ENCODE peak calls at places on chromosome 3, in six cellular contexts. T is effector memory CD8-positive, alpha-beta T cell; O is fibroblast of the aortic adventitia; I is kidney glomerular epithelial cell; W is germinal center; J is CD8-positive, alpha-beta memory T cell. N is an unnamed sample.

GRCh38 chr3:160757624-160758106 is 1.6 kb downstream of the PPM1L start:
- DNase-seq in T (no peak), O (no peak), I (no peak), W (no peak), J (no peak), N (no peak)

GRCh38 chr3:172246107-172246870 is 202.0 kb downstream of the GHSR start:
- DNase-seq in T (no peak), O (no peak), I (no peak), W (no peak), J (no peak), N (no peak)

GRCh38 chr3:28542351-28542750 is 193.7 kb upstream of the AZI2 start:
- DNase-seq in T (no peak), O (no peak), I (no peak), W (no peak), J (no peak), N (no peak)

GRCh38 chr3:4825572-4826236 is 153.5 kb upstream of the BHLHE40 start:
- DNase-seq in T (no peak), O (no peak), I (peak), W (no peak), J (no peak), N (peak)

GRCh38 chr3:138114988-138115971 is at the start of gene DZIP1L:
- DNase-seq in T (no peak), O (peak), I (peak), W (peak), J (no peak), N (no peak)

GRCh38 chr3:144241381-144241780 is 269.8 kb downstream of the DIPK2A start:
- DNase-seq in T (no peak), O (no peak), I (no peak), W (no peak), J (no peak), N (no peak)

GRCh38 chr3:125220183-125220582 is 7.6 kb upstream of the SLC12A8 start:
- DNase-seq in T (no peak), O (no peak), I (no peak), W (no peak), J (no peak), N (no peak)

GRCh38 chr3:150733373-150733935 is 29.5 kb downstream of the SIAH2 start:
- DNase-seq in T (no peak), O (no peak), I (no peak), W (no peak), J (no peak), N (no peak)

GRCh38 chr3:108221911-108222812 is at the start of gene IFT57:
- DNase-seq in T (peak), O (peak), I (peak), W (peak), J (peak), N (peak)

GRCh38 chr3:67804089-67804488 is 149.7 kb upstream of the SUCLG2 start:
- DNase-seq in T (no peak), O (no peak), I (no peak), W (no peak), J (no peak), N (no peak)

GRCh38 chr3:169104972-169105371 is 558.5 kb downstream of the MECOM start:
- DNase-seq in T (no peak), O (peak), I (no peak), W (no peak), J (no peak), N (no peak)

GRCh38 chr3:12629560-12629959 is 34.4 kb downstream of the RAF1 start:
- DNase-seq in T (no peak), O (peak), I (no peak), W (no peak), J (no peak), N (no peak)

GRCh38 chr3:193509103-193509965 is 45.4 kb downstream of the ATP13A4 start:
- DNase-seq in T (no peak), O (no peak), I (no peak), W (no peak), J (no peak), N (no peak)

GRCh38 chr3:158121295-158121694 is 11.4 kb downstream of the RSRC1 start:
- DNase-seq in T (no peak), O (no peak), I (no peak), W (no peak), J (no peak), N (no peak)

GRCh38 chr3:150132101-150132749 is 161.5 kb upstream of the PFN2 start:
- DNase-seq in T (no peak), O (no peak), I (no peak), W (peak), J (no peak), N (no peak)

GRCh38 chr3:187987919-187988318 is 166.0 kb upstream of the LPP start:
- DNase-seq in T (peak), O (no peak), I (no peak), W (no peak), J (peak), N (peak)

GRCh38 chr3:43852066-43852465 is 161.3 kb downstream of the ABHD5 start:
- DNase-seq in T (no peak), O (peak), I (peak), W (no peak), J (no peak), N (no peak)

GRCh38 chr3:73086071-73086494 is 24.6 kb downstream of the EBLN2 start:
- DNase-seq in T (peak), O (peak), I (peak), W (peak), J (peak), N (peak)

GRCh38 chr3:39107874-39108308 is 411 bp downstream of the TTC21A start:
- DNase-seq in T (no peak), O (peak), I (no peak), W (peak), J (no peak), N (no peak)